ENCODE peak calls at places on chromosomes 2 and 18, in ten cellular contexts. O is tibial nerve, Q is left ventricle myocardium inferior, A is keratinocyte, U is fibroblast of lung, R is PC-3, P is GM23338, N is lung, D is prostate gland, X is kidney. J is an unnamed sample. For H3K4me1, the result is how much of the 10 kb centered on the place peaks cover.

GRCh38 chr2:14134737-14135136 is 497.8 kb upstream of the LRATD1 start:
- DNase-seq in O (no peak), Q (no peak), A (no peak), U (no peak), R (no peak), P (no peak), N (no peak), D (no peak), X (no peak), J (no peak)

GRCh38 chr2:19073522-19073921 is 284.9 kb downstream of the OSR1 start:
- DNase-seq in O (no peak), Q (peak), A (peak), U (peak), R (peak), P (peak), N (no peak), D (no peak), X (no peak), J (no peak)

GRCh38 chr18:8726963-8727730 is 21.8 kb downstream of the MTCL1 start:
- DNase-seq in O (no peak), Q (no peak), A (no peak), U (peak), R (no peak), P (no peak), N (no peak), D (no peak), X (no peak), J (no peak)

GRCh38 chr18:48002933-48003365 is 72.5 kb upstream of the SMAD2 start:
- DNase-seq in O (no peak), Q (peak), A (peak), U (peak), R (peak), P (no peak), N (peak), D (no peak), X (peak), J (peak)

GRCh38 chr2:45119038-45119437 is 109.8 kb upstream of the SIX2 start:
- DNase-seq in O (no peak), Q (no peak), A (no peak), U (peak), R (peak), P (no peak), N (no peak), D (no peak), X (no peak), J (no peak)

GRCh38 chr2:73297151-73297559 is 3.8 kb upstream of the EGR4 start:
- DNase-seq in O (no peak), Q (no peak), A (no peak), U (no peak), R (no peak), P (peak), N (no peak), D (no peak), X (no peak), J (no peak)

GRCh38 chr2:19408592-19408991 is 50.2 kb upstream of the OSR1 start:
- DNase-seq in O (no peak), Q (no peak), A (no peak), U (peak), R (peak), P (no peak), N (no peak), D (no peak), X (no peak), J (no peak)

GRCh38 chr2:222433381-222434173 is 9.2 kb downstream of the SGPP2 start:
- DNase-seq in O (no peak), Q (no peak), A (no peak), U (no peak), R (no peak), P (peak), N (no peak), D (peak), X (no peak), J (no peak)

GRCh38 chr2:143259368-143259958 is 130.2 kb downstream of the ARHGAP15 start:
- DNase-seq in O (peak), Q (peak), A (no peak), U (peak), R (peak), P (peak), N (peak), D (peak), X (no peak), J (no peak)

GRCh38 chr18:78891185-78891762 is 88.3 kb upstream of the SALL3 start:
- DNase-seq in O (no peak), Q (no peak), A (no peak), U (no peak), R (no peak), P (no peak), N (peak), D (no peak), X (no peak), J (no peak)

GRCh38 chr18:57803119-57803969 is at the start of gene ATP8B1:
- DNase-seq in O (no peak), Q (peak), A (no peak), U (peak), R (peak), P (peak), N (peak), D (peak), X (peak), J (peak)

GRCh38 chr2:237350597-237350996 is 63.4 kb downstream of the COL6A3 start:
- DNase-seq in O (no peak), Q (no peak), A (no peak), U (no peak), R (no peak), P (no peak), N (no peak), D (no peak), X (no peak), J (no peak)

GRCh38 chr2:11411768-11412448 is 54.1 kb downstream of the E2F6 start:
- DNase-seq in O (no peak), Q (no peak), A (no peak), U (peak), R (peak), P (peak), N (no peak), D (peak), X (no peak), J (no peak)

GRCh38 chr2:201280191-201281040 is 20.1 kb downstream of the CASP8 start:
- DNase-seq in O (no peak), Q (no peak), A (no peak), U (no peak), R (no peak), P (no peak), N (no peak), D (no peak), X (no peak), J (no peak)

GRCh38 chr2:113876503-113877387 is 13.1 kb upstream of the ACTR3 start:
- DNase-seq in O (no peak), Q (no peak), A (peak), U (peak), R (peak), P (peak), N (peak), D (peak), X (peak), J (peak)

GRCh38 chr2:139574371-139574770 is 794.2 kb upstream of the NXPH2 start:
- DNase-seq in O (no peak), Q (no peak), A (no peak), U (no peak), R (no peak), P (no peak), N (no peak), D (no peak), X (no peak), J (no peak)

GRCh38 chr2:9895669-9896068 is 52.4 kb downstream of the TAF1B start:
- DNase-seq in O (no peak), Q (no peak), A (peak), U (no peak), R (no peak), P (no peak), N (no peak), D (peak), X (no peak), J (no peak)

GRCh38 chr18:8785855-8786765 is 80.8 kb downstream of the MTCL1 start:
- DNase-seq in O (no peak), Q (no peak), A (no peak), U (no peak), R (no peak), P (no peak), N (no peak), D (no peak), X (no peak), J (no peak)

GRCh38 chr2:218428846-218429558 is 10.1 kb downstream of the VIL1 start:
- DNase-seq in O (no peak), Q (no peak), A (no peak), U (no peak), R (no peak), P (no peak), N (no peak), D (no peak), X (peak), J (no peak)

GRCh38 chr2:42581257-42581656 is 12.8 kb downstream of the MTA3 start:
- DNase-seq in O (no peak), Q (no peak), A (no peak), U (no peak), R (no peak), P (no peak), N (no peak), D (no peak), X (no peak), J (no peak)

GRCh38 chr2:46431481-46432235 is 47.7 kb upstream of the TMEM247 start:
- DNase-seq in O (no peak), Q (no peak), A (no peak), U (peak), R (no peak), P (no peak), N (no peak), D (no peak), X (no peak), J (no peak)

GRCh38 chr18:49135871-49136270 is 185.1 kb upstream of the SMAD7 start:
- DNase-seq in O (no peak), Q (no peak), A (no peak), U (peak), R (peak), P (peak), N (no peak), D (no peak), X (no peak), J (no peak)

GRCh38 chr18:34787931-34788532 is 77.9 kb downstream of the DTNA start:
- DNase-seq in O (no peak), Q (no peak), A (no peak), U (peak), R (peak), P (peak), N (peak), D (peak), X (no peak), J (no peak)

GRCh38 chr18:40949138-40949949 is 1005.7 kb upstream of the PIK3C3 start:
- DNase-seq in O (no peak), Q (no peak), A (no peak), U (no peak), R (no peak), P (no peak), N (no peak), D (no peak), X (no peak), J (no peak)

GRCh38 chr2:28956415-28956826 is 24.7 kb upstream of the TOGARAM2 start:
- DNase-seq in O (no peak), Q (no peak), A (no peak), U (peak), R (no peak), P (peak), N (no peak), D (no peak), X (no peak), J (no peak)

GRCh38 chr18:8507361-8507760 is 101.9 kb upstream of the RAB12 start:
- DNase-seq in O (no peak), Q (no peak), A (no peak), U (peak), R (no peak), P (peak), N (no peak), D (no peak), X (no peak), J (no peak)

DNA sequence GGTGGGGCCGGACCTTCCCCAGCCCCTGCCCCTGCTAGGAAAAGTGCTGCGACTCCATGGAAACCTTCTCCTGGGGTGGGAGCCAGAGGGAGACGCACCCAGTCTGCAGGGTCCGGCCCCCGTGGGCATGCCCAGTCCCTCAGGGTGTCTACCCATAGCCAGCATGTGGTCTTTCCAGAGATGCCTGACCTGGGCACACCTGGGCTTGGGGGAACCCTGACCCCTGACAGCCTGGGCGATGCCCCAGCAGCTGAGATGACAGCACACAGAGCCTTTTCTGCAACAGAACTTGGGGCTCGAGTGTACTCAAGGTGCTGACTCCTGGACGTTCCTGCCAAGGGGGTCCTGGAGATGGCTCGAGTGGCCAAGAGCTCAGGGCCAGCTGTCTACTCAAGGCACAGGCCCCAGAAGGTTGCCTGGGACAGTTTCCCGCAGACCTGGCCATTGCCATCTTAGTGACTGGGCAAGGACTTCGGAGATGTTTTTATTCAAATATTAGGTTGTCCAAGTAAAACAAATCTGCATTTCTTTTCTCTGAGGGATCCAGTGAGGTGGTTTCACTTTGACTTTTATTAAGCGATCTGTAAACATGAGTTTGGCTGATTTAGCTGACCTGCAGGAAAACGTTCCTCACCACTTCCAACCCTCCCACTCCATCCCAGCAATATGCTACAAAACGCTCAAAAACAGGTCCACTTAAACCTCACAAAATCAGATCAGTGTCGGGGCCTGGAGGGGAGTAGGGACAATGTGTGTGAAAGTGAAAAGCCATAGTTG is 228.0 kb downstream of the EIPR1 start:
- DNase-seq in O (no peak), Q (no peak), A (no peak), U (no peak), R (no peak), P (no peak), N (no peak), D (peak), X (no peak), J (no peak)
- H3K4me1 ChIP-seq in O (under half), Q (under half), A (under half), U (under half), R (under half), P (under half), N (under half), D (under half), X (under half), J (under half)

GRCh38 chr2:150467641-150467963 is 19.9 kb downstream of the RND3 start:
- DNase-seq in O (no peak), Q (no peak), A (no peak), U (no peak), R (peak), P (no peak), N (no peak), D (no peak), X (no peak), J (no peak)

GRCh38 chr2:150470435-150470834 is 17.0 kb downstream of the RND3 start:
- DNase-seq in O (no peak), Q (no peak), A (peak), U (no peak), R (peak), P (no peak), N (no peak), D (no peak), X (no peak), J (no peak)

GRCh38 chr2:150466770-150467640 is 20.5 kb downstream of the RND3 start:
- DNase-seq in O (no peak), Q (no peak), A (no peak), U (peak), R (peak), P (no peak), N (no peak), D (no peak), X (no peak), J (no peak)

GRCh38 chr2:150469706-150470105 is 17.8 kb downstream of the RND3 start:
- DNase-seq in O (no peak), Q (no peak), A (no peak), U (no peak), R (no peak), P (no peak), N (no peak), D (no peak), X (no peak), J (no peak)

GRCh38 chr2:150468350-150468960 is 19.0 kb downstream of the RND3 start:
- DNase-seq in O (no peak), Q (no peak), A (no peak), U (no peak), R (peak), P (no peak), N (no peak), D (no peak), X (no peak), J (no peak)
- H3K4me1 ChIP-seq in O (half or more), Q (under half), A (under half), U (under half), R (half or more), P (under half), N (under half), D (under half), X (under half), J (under half)

GRCh38 chr2:150168596-150168995 is 318.9 kb downstream of the RND3 start:
- DNase-seq in O (no peak), Q (no peak), A (no peak), U (peak), R (peak), P (no peak), N (no peak), D (no peak), X (no peak), J (no peak)

GRCh38 chr2:150165988-150166965 is 321.2 kb downstream of the RND3 start:
- DNase-seq in O (no peak), Q (no peak), A (no peak), U (peak), R (peak), P (no peak), N (peak), D (peak), X (no peak), J (no peak)

GRCh38 chr2:150169230-150169629 is 318.2 kb downstream of the RND3 start:
- DNase-seq in O (no peak), Q (peak), A (no peak), U (peak), R (peak), P (no peak), N (no peak), D (no peak), X (no peak), J (peak)

GRCh38 chr2:150165479-150165878 is 322.0 kb downstream of the RND3 start:
- DNase-seq in O (no peak), Q (no peak), A (no peak), U (peak), R (no peak), P (no peak), N (no peak), D (no peak), X (no peak), J (no peak)

DNA sequence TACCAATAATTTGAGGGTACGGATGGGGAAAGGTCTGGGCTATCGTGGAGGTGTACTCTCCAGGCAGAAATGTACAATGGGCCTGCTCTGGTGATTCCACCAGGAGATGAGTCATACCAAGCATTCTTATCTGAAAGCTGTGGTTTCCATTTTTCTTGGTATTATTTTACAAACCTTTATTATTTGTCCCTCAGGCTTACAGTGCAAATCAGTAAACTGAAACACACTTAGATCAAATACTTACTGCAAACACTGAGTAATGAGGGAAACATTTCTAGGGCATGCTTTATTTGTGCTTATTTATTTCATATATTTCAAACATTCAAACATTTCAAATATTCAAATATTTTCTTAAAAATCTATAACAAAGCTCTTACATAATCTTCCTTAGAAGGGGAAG is 319.8 kb downstream of the RND3 start:
- DNase-seq in O (no peak), Q (no peak), A (peak), U (peak), R (peak), P (no peak), N (no peak), D (no peak), X (no peak), J (no peak)
- H3K4me1 ChIP-seq in O (under half), Q (under half), A (under half), U (under half), R (half or more), P (under half), N (under half), D (under half), X (under half), J (under half)

DNA sequence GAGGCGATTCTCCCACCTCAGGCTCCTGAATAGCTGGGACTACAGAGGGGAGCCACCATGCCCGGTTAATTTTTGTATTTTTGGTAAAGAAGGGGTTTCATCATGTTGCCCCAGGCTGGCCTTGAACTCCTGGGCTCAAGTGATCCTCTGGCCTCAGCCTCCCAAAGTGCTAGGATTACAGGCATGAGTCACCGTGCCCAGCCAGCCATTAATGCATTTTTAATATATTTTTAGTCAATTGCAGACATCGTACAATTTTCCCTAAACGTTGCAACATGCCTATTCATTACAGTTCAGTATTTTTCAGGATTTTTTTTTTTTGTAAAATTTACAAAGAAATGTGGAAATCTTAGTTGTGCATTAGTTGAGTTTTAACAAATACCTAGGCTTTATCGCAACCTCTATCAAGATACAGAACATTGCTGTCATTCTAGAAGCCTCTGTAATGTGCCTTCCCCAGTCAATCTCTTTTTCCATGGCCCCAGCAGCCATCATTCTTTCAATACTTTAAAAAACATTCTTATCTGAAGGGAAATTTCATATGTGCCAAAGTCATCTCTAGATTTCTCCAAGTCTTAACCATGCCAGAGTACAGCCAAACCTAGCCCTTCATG is 14.7 kb downstream of the NABP1 start:
- DNase-seq in O (no peak), Q (no peak), A (no peak), U (no peak), R (no peak), P (no peak), N (no peak), D (no peak), X (no peak), J (no peak)
- H3K4me1 ChIP-seq in O (under half), Q (under half), A (under half), U (under half), R (under half), P (under half), N (under half), D (under half), X (under half), J (under half)

GRCh38 chr2:240160291-240161086 is 20.0 kb upstream of the OTOS start:
- DNase-seq in O (no peak), Q (no peak), A (no peak), U (no peak), R (no peak), P (no peak), N (no peak), D (no peak), X (peak), J (no peak)
- H3K4me1 ChIP-seq in O (under half), Q (under half), A (under half), U (under half), R (under half), P (under half), N (under half), D (under half), X (under half), J (under half)